ENCODE peak calls at places on chromosomes 2 and 18, in ten cellular contexts. One of them, this sample, is unnamed.

GRCh38 chr2:63796376-63796775 is 45.3 kb upstream of the UGP2 start:
- DNase-seq in hepatocyte: no peak
- DNase-seq in GM06990: no peak
- DNase-seq in WERI-Rb-1: no peak
- DNase-seq in CD8-positive, alpha-beta T cell: no peak
- DNase-seq in brain microvascular endothelial cell: no peak
- DNase-seq in mammary epithelial cell: no peak
- DNase-seq in psoas muscle: no peak
- DNase-seq in pancreas: no peak
- DNase-seq in fibroblast of the aortic adventitia: no peak
- DNase-seq in this sample: no peak

GRCh38 chr2:236806133-236806532 is 236.5 kb downstream of the ACKR3 start:
- DNase-seq in hepatocyte: no peak
- DNase-seq in GM06990: no peak
- DNase-seq in WERI-Rb-1: no peak
- DNase-seq in CD8-positive, alpha-beta T cell: no peak
- DNase-seq in brain microvascular endothelial cell: no peak
- DNase-seq in mammary epithelial cell: no peak
- DNase-seq in psoas muscle: no peak
- DNase-seq in pancreas: no peak
- DNase-seq in fibroblast of the aortic adventitia: no peak
- DNase-seq in this sample: no peak

GRCh38 chr2:238856713-238857567 is 9.1 kb downstream of the TWIST2 start:
- DNase-seq in hepatocyte: no peak
- DNase-seq in GM06990: no peak
- DNase-seq in WERI-Rb-1: no peak
- DNase-seq in CD8-positive, alpha-beta T cell: no peak
- DNase-seq in brain microvascular endothelial cell: no peak
- DNase-seq in mammary epithelial cell: no peak
- DNase-seq in psoas muscle: no peak
- DNase-seq in pancreas: no peak
- DNase-seq in fibroblast of the aortic adventitia: no peak
- DNase-seq in this sample: no peak

GRCh38 chr2:225177098-225177497 is 134.8 kb upstream of the DOCK10 start:
- DNase-seq in hepatocyte: no peak
- DNase-seq in GM06990: no peak
- DNase-seq in WERI-Rb-1: no peak
- DNase-seq in CD8-positive, alpha-beta T cell: no peak
- DNase-seq in brain microvascular endothelial cell: peak
- DNase-seq in mammary epithelial cell: peak
- DNase-seq in psoas muscle: no peak
- DNase-seq in pancreas: no peak
- DNase-seq in fibroblast of the aortic adventitia: peak
- DNase-seq in this sample: peak

GRCh38 chr2:225735844-225736243 is 336.3 kb downstream of the NYAP2 start:
- DNase-seq in hepatocyte: peak
- DNase-seq in GM06990: no peak
- DNase-seq in WERI-Rb-1: no peak
- DNase-seq in CD8-positive, alpha-beta T cell: no peak
- DNase-seq in brain microvascular endothelial cell: peak
- DNase-seq in mammary epithelial cell: peak
- DNase-seq in psoas muscle: no peak
- DNase-seq in pancreas: no peak
- DNase-seq in fibroblast of the aortic adventitia: peak
- DNase-seq in this sample: peak

GRCh38 chr2:199556886-199557285 is 99.1 kb upstream of the SATB2 start:
- DNase-seq in hepatocyte: no peak
- DNase-seq in GM06990: no peak
- DNase-seq in WERI-Rb-1: no peak
- DNase-seq in CD8-positive, alpha-beta T cell: no peak
- DNase-seq in brain microvascular endothelial cell: peak
- DNase-seq in mammary epithelial cell: no peak
- DNase-seq in psoas muscle: no peak
- DNase-seq in pancreas: no peak
- DNase-seq in fibroblast of the aortic adventitia: no peak
- DNase-seq in this sample: no peak

GRCh38 chr2:189580662-189581353 is at the start of gene SLC40A1:
- DNase-seq in hepatocyte: peak
- DNase-seq in GM06990: peak
- DNase-seq in WERI-Rb-1: peak
- DNase-seq in CD8-positive, alpha-beta T cell: peak
- DNase-seq in brain microvascular endothelial cell: peak
- DNase-seq in mammary epithelial cell: peak
- DNase-seq in psoas muscle: peak
- DNase-seq in pancreas: peak
- DNase-seq in fibroblast of the aortic adventitia: peak
- DNase-seq in this sample: peak

GRCh38 chr2:187918996-187919821 is 365.0 kb upstream of the TFPI start:
- DNase-seq in hepatocyte: no peak
- DNase-seq in GM06990: no peak
- DNase-seq in WERI-Rb-1: no peak
- DNase-seq in CD8-positive, alpha-beta T cell: no peak
- DNase-seq in brain microvascular endothelial cell: no peak
- DNase-seq in mammary epithelial cell: no peak
- DNase-seq in psoas muscle: no peak
- DNase-seq in pancreas: no peak
- DNase-seq in fibroblast of the aortic adventitia: no peak
- DNase-seq in this sample: no peak

GRCh38 chr2:52391576-52391975 is 1359.6 kb upstream of the NRXN1 start:
- DNase-seq in hepatocyte: no peak
- DNase-seq in GM06990: no peak
- DNase-seq in WERI-Rb-1: no peak
- DNase-seq in CD8-positive, alpha-beta T cell: no peak
- DNase-seq in brain microvascular endothelial cell: no peak
- DNase-seq in mammary epithelial cell: no peak
- DNase-seq in psoas muscle: no peak
- DNase-seq in pancreas: no peak
- DNase-seq in fibroblast of the aortic adventitia: no peak
- DNase-seq in this sample: no peak

GRCh38 chr2:65300772-65301711 is 73.4 kb downstream of the ACTR2 start:
- DNase-seq in hepatocyte: peak
- DNase-seq in GM06990: peak
- DNase-seq in WERI-Rb-1: no peak
- DNase-seq in CD8-positive, alpha-beta T cell: peak
- DNase-seq in brain microvascular endothelial cell: peak
- DNase-seq in mammary epithelial cell: no peak
- DNase-seq in psoas muscle: peak
- DNase-seq in pancreas: no peak
- DNase-seq in fibroblast of the aortic adventitia: peak
- DNase-seq in this sample: peak

GRCh38 chr2:40450066-40450841 is 1.6 kb downstream of the SLC8A1 start:
- DNase-seq in hepatocyte: no peak
- DNase-seq in GM06990: no peak
- DNase-seq in WERI-Rb-1: no peak
- DNase-seq in CD8-positive, alpha-beta T cell: no peak
- DNase-seq in brain microvascular endothelial cell: peak
- DNase-seq in mammary epithelial cell: peak
- DNase-seq in psoas muscle: no peak
- DNase-seq in pancreas: no peak
- DNase-seq in fibroblast of the aortic adventitia: peak
- DNase-seq in this sample: peak

GRCh38 chr2:187658952-187659525 is 104.8 kb upstream of the TFPI start:
- DNase-seq in hepatocyte: peak
- DNase-seq in GM06990: no peak
- DNase-seq in WERI-Rb-1: peak
- DNase-seq in CD8-positive, alpha-beta T cell: no peak
- DNase-seq in brain microvascular endothelial cell: peak
- DNase-seq in mammary epithelial cell: peak
- DNase-seq in psoas muscle: no peak
- DNase-seq in pancreas: no peak
- DNase-seq in fibroblast of the aortic adventitia: peak
- DNase-seq in this sample: peak

GRCh38 chr2:98805412-98806265 is 74.7 kb upstream of the MGAT4A start:
- DNase-seq in hepatocyte: peak
- DNase-seq in GM06990: no peak
- DNase-seq in WERI-Rb-1: no peak
- DNase-seq in CD8-positive, alpha-beta T cell: no peak
- DNase-seq in brain microvascular endothelial cell: peak
- DNase-seq in mammary epithelial cell: peak
- DNase-seq in psoas muscle: no peak
- DNase-seq in pancreas: no peak
- DNase-seq in fibroblast of the aortic adventitia: peak
- DNase-seq in this sample: peak

GRCh38 chr2:8821276-8822217 is 15.9 kb downstream of the KIDINS220 start:
- DNase-seq in hepatocyte: peak
- DNase-seq in GM06990: no peak
- DNase-seq in WERI-Rb-1: no peak
- DNase-seq in CD8-positive, alpha-beta T cell: no peak
- DNase-seq in brain microvascular endothelial cell: no peak
- DNase-seq in mammary epithelial cell: no peak
- DNase-seq in psoas muscle: peak
- DNase-seq in pancreas: peak
- DNase-seq in fibroblast of the aortic adventitia: peak
- DNase-seq in this sample: peak

GRCh38 chr18:39840406-39840805 is 2114.6 kb upstream of the PIK3C3 start:
- DNase-seq in hepatocyte: no peak
- DNase-seq in GM06990: no peak
- DNase-seq in WERI-Rb-1: no peak
- DNase-seq in CD8-positive, alpha-beta T cell: no peak
- DNase-seq in brain microvascular endothelial cell: peak
- DNase-seq in mammary epithelial cell: peak
- DNase-seq in psoas muscle: no peak
- DNase-seq in pancreas: no peak
- DNase-seq in fibroblast of the aortic adventitia: no peak
- DNase-seq in this sample: peak

GRCh38 chr18:215448-216010 is 52.3 kb downstream of the THOC1 start:
- DNase-seq in hepatocyte: no peak
- DNase-seq in GM06990: no peak
- DNase-seq in WERI-Rb-1: no peak
- DNase-seq in CD8-positive, alpha-beta T cell: no peak
- DNase-seq in brain microvascular endothelial cell: no peak
- DNase-seq in mammary epithelial cell: no peak
- DNase-seq in psoas muscle: no peak
- DNase-seq in pancreas: no peak
- DNase-seq in fibroblast of the aortic adventitia: no peak
- DNase-seq in this sample: no peak

DNA sequence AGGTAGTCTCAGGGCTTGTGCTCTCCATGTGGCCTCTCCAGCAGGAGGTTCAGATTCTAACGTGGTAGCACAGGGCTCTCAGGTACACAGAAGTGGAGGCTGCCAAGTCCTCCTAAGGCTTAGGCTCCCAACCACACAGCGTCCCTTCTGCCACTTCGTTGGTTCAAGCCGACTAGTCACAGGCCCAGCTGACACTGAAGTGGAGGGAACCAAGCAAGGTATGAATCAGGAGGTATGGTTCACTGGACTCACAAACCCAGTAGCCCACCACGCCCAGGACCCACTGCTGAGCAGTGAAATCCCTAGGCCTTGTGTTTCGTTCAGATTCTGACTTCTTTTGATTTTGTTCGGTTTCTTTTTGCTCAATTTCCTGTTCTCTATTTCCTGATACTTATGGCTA is 46.0 kb upstream of the SEC11C start:
- DNase-seq in hepatocyte: no peak
- DNase-seq in GM06990: peak
- DNase-seq in WERI-Rb-1: no peak
- DNase-seq in CD8-positive, alpha-beta T cell: no peak
- DNase-seq in brain microvascular endothelial cell: no peak
- DNase-seq in mammary epithelial cell: no peak
- DNase-seq in psoas muscle: no peak
- DNase-seq in pancreas: no peak
- DNase-seq in fibroblast of the aortic adventitia: no peak
- DNase-seq in this sample: no peak
- H3K4me3 ChIP-seq in hepatocyte: no peak
- H3K4me3 ChIP-seq in GM06990: no peak
- H3K4me3 ChIP-seq in WERI-Rb-1: no peak
- H3K4me3 ChIP-seq in CD8-positive, alpha-beta T cell: no peak
- H3K4me3 ChIP-seq in brain microvascular endothelial cell: no peak
- H3K4me3 ChIP-seq in mammary epithelial cell: no peak
- H3K4me3 ChIP-seq in psoas muscle: no peak
- H3K4me3 ChIP-seq in pancreas: no peak
- H3K4me3 ChIP-seq in fibroblast of the aortic adventitia: no peak
- H3K4me3 ChIP-seq in this sample: no peak

GRCh38 chr2:201257381-201257940 is 2.9 kb upstream of the CASP8 start:
- DNase-seq in hepatocyte: peak
- DNase-seq in GM06990: peak
- DNase-seq in WERI-Rb-1: no peak
- DNase-seq in CD8-positive, alpha-beta T cell: peak
- DNase-seq in brain microvascular endothelial cell: no peak
- DNase-seq in mammary epithelial cell: no peak
- DNase-seq in psoas muscle: peak
- DNase-seq in pancreas: peak
- DNase-seq in fibroblast of the aortic adventitia: no peak
- DNase-seq in this sample: no peak
- TF ChIP-seq CTCF in hepatocyte: no peak
- TF ChIP-seq CTCF in GM06990: no peak
- TF ChIP-seq CTCF in WERI-Rb-1: no peak
- TF ChIP-seq CTCF in CD8-positive, alpha-beta T cell: no peak
- TF ChIP-seq CTCF in brain microvascular endothelial cell: no peak
- TF ChIP-seq CTCF in mammary epithelial cell: no peak
- TF ChIP-seq CTCF in psoas muscle: peak
- TF ChIP-seq CTCF in pancreas: no peak
- TF ChIP-seq CTCF in fibroblast of the aortic adventitia: peak
- TF ChIP-seq CTCF in this sample: no peak

GRCh38 chr2:127641846-127642510 is 4.0 kb upstream of the GPR17 start:
- DNase-seq in hepatocyte: no peak
- DNase-seq in GM06990: no peak
- DNase-seq in WERI-Rb-1: no peak
- DNase-seq in CD8-positive, alpha-beta T cell: peak
- DNase-seq in brain microvascular endothelial cell: no peak
- DNase-seq in mammary epithelial cell: no peak
- DNase-seq in psoas muscle: no peak
- DNase-seq in pancreas: no peak
- DNase-seq in fibroblast of the aortic adventitia: no peak
- DNase-seq in this sample: no peak
- H3K4me3 ChIP-seq in hepatocyte: no peak
- H3K4me3 ChIP-seq in GM06990: no peak
- H3K4me3 ChIP-seq in WERI-Rb-1: no peak
- H3K4me3 ChIP-seq in CD8-positive, alpha-beta T cell: peak
- H3K4me3 ChIP-seq in brain microvascular endothelial cell: no peak
- H3K4me3 ChIP-seq in mammary epithelial cell: no peak
- H3K4me3 ChIP-seq in psoas muscle: no peak
- H3K4me3 ChIP-seq in pancreas: no peak
- H3K4me3 ChIP-seq in fibroblast of the aortic adventitia: no peak
- H3K4me3 ChIP-seq in this sample: no peak

DNA sequence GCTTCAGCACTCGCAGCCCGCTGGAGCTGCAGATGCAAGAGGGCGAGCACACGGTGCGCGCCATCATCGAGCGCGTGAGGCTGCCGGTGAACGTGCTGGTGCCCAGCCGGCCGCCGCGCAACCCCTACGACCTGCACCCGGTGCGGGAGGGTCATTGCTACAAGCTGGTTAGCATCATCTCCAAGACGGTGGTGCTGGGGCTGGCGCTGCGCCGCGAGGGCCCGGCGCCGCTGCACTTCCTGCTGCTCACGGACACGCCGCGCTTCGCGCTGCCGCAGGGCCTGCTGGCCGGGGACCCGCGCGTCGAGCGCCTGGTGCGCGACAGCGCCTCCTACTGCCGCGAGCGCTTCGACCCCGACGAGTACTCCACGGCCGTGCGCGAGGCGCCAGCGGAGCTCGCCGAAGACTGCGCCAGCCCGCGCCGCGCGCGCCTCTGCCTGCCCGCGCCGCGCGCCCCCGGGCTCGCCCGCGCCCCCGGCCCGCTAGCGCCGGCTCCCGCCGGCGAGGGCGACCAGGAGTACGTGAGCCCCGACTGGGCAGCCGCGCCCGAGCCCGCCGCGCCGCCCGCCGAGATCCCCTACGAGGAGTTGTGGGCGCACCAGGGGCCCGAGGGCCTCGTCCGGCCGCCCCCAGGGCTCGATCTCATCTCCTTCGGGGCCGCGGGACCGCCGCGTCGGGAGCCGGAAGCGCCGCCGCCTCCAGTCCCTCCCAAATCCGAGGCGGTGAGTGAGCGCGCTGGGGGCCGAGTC is 11.8 kb downstream of the GAREM2 start:
- DNase-seq in hepatocyte: peak
- DNase-seq in GM06990: peak
- DNase-seq in WERI-Rb-1: no peak
- DNase-seq in CD8-positive, alpha-beta T cell: peak
- DNase-seq in brain microvascular endothelial cell: peak
- DNase-seq in mammary epithelial cell: peak
- DNase-seq in psoas muscle: peak
- DNase-seq in pancreas: peak
- DNase-seq in fibroblast of the aortic adventitia: peak
- DNase-seq in this sample: peak
- TF ChIP-seq CTCF in hepatocyte: peak
- TF ChIP-seq CTCF in GM06990: peak
- TF ChIP-seq CTCF in WERI-Rb-1: no peak
- TF ChIP-seq CTCF in CD8-positive, alpha-beta T cell: peak
- TF ChIP-seq CTCF in brain microvascular endothelial cell: peak
- TF ChIP-seq CTCF in mammary epithelial cell: peak
- TF ChIP-seq CTCF in psoas muscle: peak
- TF ChIP-seq CTCF in pancreas: peak
- TF ChIP-seq CTCF in fibroblast of the aortic adventitia: peak
- TF ChIP-seq CTCF in this sample: peak